ENCODE peak calls at places on chromosomes 5 and 9, in four cellular contexts. B is GM12878, F is K562, D is H1. A is an unnamed sample.

GRCh38 chr5:17327048-17327447 is 109.6 kb downstream of the BASP1 start:
- DNase-seq in D (no peak), B (no peak), F (no peak), A (no peak)

GRCh38 chr5:32712463-32713395 is 1.6 kb downstream of the NPR3 start:
- DNase-seq in D (peak), B (no peak), F (no peak), A (no peak)

GRCh38 chr5:163705983-163706771 is 200.8 kb downstream of the MAT2B start:
- DNase-seq in D (no peak), B (no peak), F (no peak), A (no peak)

GRCh38 chr9:29198861-29199260 is 1625.6 kb upstream of the C9orf72 start:
- DNase-seq in D (no peak), F (no peak), B (no peak), A (no peak)

GRCh38 chr5:8601831-8602354 is 732.9 kb downstream of the MTRR start:
- DNase-seq in F (no peak), D (no peak), B (no peak), A (no peak)

GRCh38 chr5:158264264-158264663 is 405.3 kb upstream of the CLINT1 start:
- DNase-seq in D (no peak), B (no peak), F (no peak), A (no peak)

GRCh38 chr9:116280529-116280928 is 126.9 kb downstream of the PAPPA start:
- DNase-seq in B (no peak), D (no peak), F (no peak), A (no peak)

GRCh38 chr9:77158772-77159513 is 18.4 kb upstream of the VPS13A start:
- DNase-seq in B (no peak), F (no peak), D (no peak), A (no peak)

GRCh38 chr5:178214160-178214803 is 9.9 kb downstream of the HNRNPAB start:
- DNase-seq in D (no peak), F (no peak), B (no peak), A (no peak)

GRCh38 chr9:99030082-99030481 is 74.8 kb upstream of the TGFBR1 start:
- DNase-seq in B (no peak), D (no peak), F (no peak), A (no peak)

GRCh38 chr5:149195962-149196361 is 54.7 kb downstream of the ABLIM3 start:
- DNase-seq in F (no peak), D (no peak), B (no peak), A (no peak)

GRCh38 chr5:119131530-119132313 is 60.8 kb downstream of the DMXL1 start:
- DNase-seq in B (no peak), D (no peak), F (no peak), A (no peak)

GRCh38 chr5:154194348-154195329 is 4.1 kb downstream of the GALNT10 start:
- DNase-seq in D (no peak), F (no peak), B (no peak), A (no peak)

GRCh38 chr9:86407022-86407421 is 52.8 kb upstream of the TUT7 start:
- DNase-seq in F (no peak), D (no peak), B (no peak), A (peak)

GRCh38 chr9:71364196-71364955 is 243.0 kb upstream of the TRPM3 start:
- DNase-seq in B (no peak), D (no peak), F (no peak), A (no peak)

GRCh38 chr5:1413211-1413610 is 32.0 kb downstream of the SLC6A3 start:
- DNase-seq in F (no peak), D (no peak), B (no peak), A (no peak)

GRCh38 chr5:175535781-175536180 is 57.4 kb downstream of the SFXN1 start:
- DNase-seq in F (no peak), D (no peak), B (no peak), A (no peak)

GRCh38 chr5:43729846-43730478 is 127.0 kb downstream of the NNT start:
- DNase-seq in B (no peak), F (no peak), D (no peak), A (peak)

GRCh38 chr9:132694144-132694543 is 23.9 kb downstream of the GTF3C4 start:
- DNase-seq in F (no peak), B (no peak), D (peak), A (no peak)

GRCh38 chr9:126461029-126461428 is 134.4 kb downstream of the MVB12B start:
- DNase-seq in B (no peak), F (no peak), D (no peak), A (no peak)

GRCh38 chr5:160021818-160022446 is 13.0 kb downstream of the TTC1 start:
- DNase-seq in D (peak), F (peak), B (peak), A (peak)

DNA sequence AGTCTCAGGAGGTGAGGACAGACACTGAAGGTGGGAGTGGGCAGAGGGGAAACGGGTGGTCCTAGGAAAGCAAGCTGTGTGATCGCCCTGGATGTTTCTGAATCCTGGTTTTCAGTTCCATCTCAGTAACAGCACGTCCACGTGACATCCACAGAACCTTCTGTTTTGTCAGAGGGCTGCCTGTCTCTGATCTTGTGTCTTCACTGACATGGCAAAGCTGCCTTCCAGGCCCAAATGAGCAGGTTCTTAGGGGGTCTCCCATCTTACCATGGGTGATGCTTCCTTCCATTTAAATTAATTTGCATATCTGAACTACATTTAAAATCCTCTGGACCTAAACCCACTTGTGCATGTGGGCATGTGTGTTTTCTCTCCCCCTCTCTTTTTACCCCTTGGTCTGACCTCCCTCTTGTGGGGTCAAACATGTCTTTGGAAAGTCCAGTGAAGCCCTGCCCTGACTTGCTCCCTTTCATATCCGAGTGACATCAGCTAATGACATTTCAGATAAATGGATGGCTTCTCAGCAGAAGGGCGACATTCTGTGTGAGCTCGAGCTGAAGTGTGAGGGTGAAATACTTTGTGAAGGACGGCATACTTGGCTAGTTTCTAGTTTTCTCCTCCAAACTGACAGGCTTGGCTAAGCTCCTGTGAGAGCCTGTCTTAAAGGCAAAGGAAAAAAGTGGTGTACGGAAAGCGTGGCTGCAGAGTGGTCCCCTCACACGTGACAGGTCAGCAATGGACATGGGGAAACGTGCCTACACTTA is 204.8 kb upstream of the S1PR3 start:
- DNase-seq in F (no peak), D (peak), B (no peak), A (no peak)
- TF ChIP-seq BRCA1 in F (no peak), D (no peak), B (no peak), A (no peak)

GRCh38 chr9:134407123-134407779 is 81.0 kb downstream of the RXRA start:
- DNase-seq in D (no peak), F (peak), B (peak), A (no peak)
- TF ChIP-seq BRCA1 in D (no peak), F (no peak), B (no peak), A (no peak)

GRCh38 chr5:76514254-76514653 is 108.9 kb downstream of the F2RL2 start:
- DNase-seq in B (no peak), D (no peak), F (no peak), A (peak)
- TF ChIP-seq BRCA1 in B (no peak), D (no peak), F (no peak), A (no peak)

DNA sequence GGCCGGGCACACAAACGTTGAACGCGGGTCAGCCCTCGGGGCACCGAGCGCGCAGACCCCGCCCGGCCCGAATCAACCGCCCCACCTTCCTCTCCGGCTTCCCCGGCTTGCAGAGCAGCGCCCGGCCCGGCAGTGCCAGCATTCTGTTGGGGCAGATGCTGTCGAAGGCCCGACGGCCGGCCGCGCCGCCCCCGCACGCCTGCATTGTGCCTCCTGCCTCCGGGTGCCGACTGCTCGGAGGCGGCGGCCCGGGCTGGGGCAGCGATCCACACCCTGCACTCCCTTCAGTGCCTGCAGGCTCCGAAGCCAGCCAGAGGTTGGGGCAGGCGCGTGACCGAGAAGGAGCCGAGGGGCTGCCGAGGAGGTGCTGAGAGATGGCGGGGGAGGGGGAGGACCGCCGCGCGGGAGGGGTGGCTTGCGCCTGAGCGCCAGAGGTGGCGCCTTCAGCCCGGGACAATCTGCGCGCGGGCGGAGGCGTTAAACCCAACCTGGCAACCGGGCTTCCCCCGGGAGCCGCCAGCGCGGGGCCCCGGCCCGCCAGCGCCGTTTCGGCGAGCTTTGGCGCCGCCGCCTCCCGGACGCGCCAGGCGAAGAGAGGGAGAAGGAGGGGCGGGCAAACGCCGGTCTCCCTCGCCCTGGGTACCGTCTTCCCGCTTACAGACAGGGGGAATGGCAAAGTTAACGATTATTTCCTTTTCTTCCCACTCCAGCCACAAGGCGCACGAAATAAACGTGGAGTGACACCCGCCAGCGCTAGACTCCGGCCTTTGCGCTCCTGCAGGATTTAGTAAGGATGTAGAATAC is at the start of gene MCIDAS:
- DNase-seq in F (peak), D (peak), B (no peak), A (no peak)
- TF ChIP-seq BRCA1 in F (no peak), D (no peak), B (no peak), A (no peak)

GRCh38 chr5:128770907-128771306 is 194.4 kb upstream of the SLC27A6 start:
- DNase-seq in F (no peak), B (no peak), D (no peak), A (no peak)

GRCh38 chr5:128777052-128777451 is 188.2 kb upstream of the SLC27A6 start:
- DNase-seq in B (peak), F (no peak), D (no peak), A (no peak)

GRCh38 chr5:128774605-128775004 is 190.7 kb upstream of the SLC27A6 start:
- DNase-seq in F (no peak), B (no peak), D (no peak), A (no peak)

GRCh38 chr5:128775537-128775936 is 189.8 kb upstream of the SLC27A6 start:
- DNase-seq in B (no peak), D (no peak), F (no peak), A (no peak)

GRCh38 chr5:128773378-128773777 is 191.9 kb upstream of the SLC27A6 start:
- DNase-seq in F (no peak), B (no peak), D (no peak), A (no peak)
- TF ChIP-seq BRCA1 in F (no peak), B (no peak), D (no peak), A (no peak)

GRCh38 chr5:123455640-123456039 is 32.4 kb upstream of the CEP120 start:
- DNase-seq in F (no peak), D (no peak), B (no peak), A (no peak)

GRCh38 chr5:123455095-123455494 is 31.9 kb upstream of the CEP120 start:
- DNase-seq in B (no peak), D (no peak), F (no peak), A (no peak)

GRCh38 chr5:123456242-123456641 is 33.0 kb upstream of the CEP120 start:
- DNase-seq in F (no peak), D (no peak), B (no peak), A (no peak)

GRCh38 chr5:123452401-123452800 is 29.2 kb upstream of the CEP120 start:
- DNase-seq in D (no peak), F (no peak), B (no peak), A (no peak)

DNA sequence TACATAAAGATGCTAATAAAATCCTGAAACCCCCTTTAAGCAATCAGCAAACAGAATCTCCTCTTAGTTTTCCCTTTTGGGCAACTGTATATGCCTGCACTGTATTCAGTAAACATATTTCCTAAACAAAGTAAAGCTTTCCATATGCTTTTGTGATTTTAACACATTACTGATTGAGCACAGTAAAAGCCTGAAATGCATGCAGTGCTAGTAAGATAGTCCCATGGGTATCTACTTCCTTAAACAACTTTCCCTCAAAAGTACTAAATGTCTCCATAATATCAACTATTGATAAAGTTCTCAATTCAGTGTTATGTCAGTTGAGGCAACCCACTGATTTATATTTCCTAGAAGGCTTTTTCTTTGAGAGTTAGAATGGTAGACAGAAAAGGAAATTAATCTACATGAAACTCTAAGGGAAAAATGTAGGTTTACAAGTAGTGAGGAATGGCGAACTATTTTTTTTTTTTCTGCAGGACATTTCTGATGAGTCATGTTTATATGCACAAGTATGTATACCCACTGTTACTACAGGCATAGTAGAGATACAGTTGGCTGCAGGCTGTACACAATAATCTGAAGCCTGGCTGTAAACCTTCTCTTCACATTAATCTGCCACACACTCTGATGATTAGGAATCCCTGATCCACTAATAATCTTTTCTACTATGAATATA is 31.2 kb upstream of the CEP120 start:
- DNase-seq in D (no peak), B (no peak), F (peak), A (no peak)
- TF ChIP-seq BRCA1 in D (no peak), B (no peak), F (no peak), A (no peak)

A was measured in HepG2.